ENCODE peak calls at places on chromosomes 3 and 15, in ten cellular contexts. Q is upper lobe of right lung; M is stimulated activated CD4-positive, alpha-beta T cell treated with anti-CD3 and anti-CD28 coated beads, Interleukin-12 subunit alpha, Interleukin-12 subunit beta, amount 100 ng/mL, for 4 hours; X is H4; U is iris pigment epithelial cell; H is NCI-H345; E is T-helper 9 cell; N is activated CD4-positive, alpha-beta memory T cell treated with anti-CD3 and anti-CD28 coated beads, Interleukin-2, amount 10 ng/mL, durations not matched to agents 7 days and 5 days; B is RPMI8226; V is hypothalamus. P is an unnamed sample.

GRCh38 chr3:150355581-150355980 is 52.5 kb upstream of the TSC22D2 start:
- DNase-seq in Q (no peak), M (no peak), X (no peak), U (no peak), H (no peak), E (no peak), N (no peak), B (no peak), V (no peak), P (no peak)

GRCh38 chr3:196431193-196432136 is 762 bp downstream of the UBXN7 start:
- DNase-seq in Q (peak), M (no peak), X (peak), U (peak), H (peak), E (peak), N (peak), B (peak), V (peak), P (peak)

GRCh38 chr3:155500429-155500828 is 206.9 kb upstream of the STRIT1 start:
- DNase-seq in Q (no peak), M (no peak), X (no peak), U (no peak), H (no peak), E (no peak), N (no peak), B (no peak), V (no peak), P (no peak)

GRCh38 chr3:145191543-145191942 is 969.4 kb downstream of the PLOD2 start:
- DNase-seq in Q (no peak), M (no peak), X (no peak), U (peak), H (no peak), E (no peak), N (no peak), B (no peak), V (no peak), P (no peak)

GRCh38 chr3:59451041-59451763 is 401.4 kb upstream of the CFAP20DC start:
- DNase-seq in Q (no peak), M (no peak), X (peak), U (no peak), H (peak), E (peak), N (peak), B (peak), V (no peak), P (peak)

GRCh38 chr15:34802803-34803395 is 7.5 kb upstream of the ACTC1 start:
- DNase-seq in Q (no peak), M (no peak), X (no peak), U (no peak), H (no peak), E (no peak), N (no peak), B (no peak), V (no peak), P (no peak)

GRCh38 chr3:35644461-35644860 is 5.1 kb downstream of the ARPP21 start:
- DNase-seq in Q (no peak), M (no peak), X (no peak), U (no peak), H (no peak), E (no peak), N (no peak), B (no peak), V (no peak), P (no peak)

GRCh38 chr3:160183375-160184076 is 41.7 kb upstream of the C3orf80 start:
- DNase-seq in Q (no peak), M (no peak), X (no peak), U (peak), H (no peak), E (no peak), N (no peak), B (no peak), V (no peak), P (no peak)

GRCh38 chr3:140117111-140117526 is 182.1 kb downstream of the CLSTN2 start:
- DNase-seq in Q (no peak), M (no peak), X (peak), U (no peak), H (no peak), E (no peak), N (no peak), B (no peak), V (no peak), P (peak)

GRCh38 chr15:49815506-49815905 is 194.7 kb downstream of the DTWD1 start:
- DNase-seq in Q (no peak), M (no peak), X (peak), U (no peak), H (no peak), E (no peak), N (no peak), B (no peak), V (no peak), P (peak)

GRCh38 chr15:56587686-56588085 is 122.7 kb upstream of the MNS1 start:
- DNase-seq in Q (no peak), M (no peak), X (peak), U (peak), H (no peak), E (no peak), N (no peak), B (no peak), V (no peak), P (no peak)

GRCh38 chr3:169964176-169964575 is 2.4 kb upstream of the SEC62 start:
- DNase-seq in Q (no peak), M (no peak), X (no peak), U (peak), H (no peak), E (no peak), N (no peak), B (no peak), V (no peak), P (no peak)

GRCh38 chr3:20914260-20914659 is 728.3 kb upstream of the SGO1 start:
- DNase-seq in Q (no peak), M (no peak), X (no peak), U (no peak), H (no peak), E (no peak), N (no peak), B (no peak), V (no peak), P (no peak)

GRCh38 chr3:20380310-20380709 is 194.3 kb upstream of the SGO1 start:
- DNase-seq in Q (no peak), M (no peak), X (no peak), U (no peak), H (no peak), E (no peak), N (no peak), B (no peak), V (no peak), P (no peak)

GRCh38 chr3:14467723-14468620 is 65.6 kb downstream of the SLC6A6 start:
- DNase-seq in Q (no peak), M (peak), X (peak), U (no peak), H (peak), E (peak), N (peak), B (peak), V (peak), P (peak)

GRCh38 chr3:174270841-174271240 is 588.3 kb upstream of the NAALADL2 start:
- DNase-seq in Q (no peak), M (no peak), X (peak), U (peak), H (no peak), E (no peak), N (no peak), B (no peak), V (no peak), P (no peak)

GRCh38 chr3:47007001-47007400 is 27.5 kb downstream of the NBEAL2 start:
- DNase-seq in Q (peak), M (no peak), X (no peak), U (no peak), H (no peak), E (no peak), N (no peak), B (no peak), V (no peak), P (no peak)

GRCh38 chr15:44713006-44713966 is 2.0 kb downstream of the B2M start:
- DNase-seq in Q (no peak), M (no peak), X (no peak), U (peak), H (no peak), E (no peak), N (no peak), B (peak), V (no peak), P (peak)

GRCh38 chr15:66825731-66826130 is 123.7 kb downstream of the SMAD6 start:
- DNase-seq in Q (peak), M (no peak), X (no peak), U (no peak), H (no peak), E (no peak), N (no peak), B (no peak), V (no peak), P (no peak)

GRCh38 chr3:13884851-13885703 is 5.2 kb upstream of the WNT7A start:
- DNase-seq in Q (peak), M (peak), X (no peak), U (no peak), H (peak), E (peak), N (peak), B (peak), V (no peak), P (peak)

GRCh38 chr3:155078959-155079794 is 942 bp upstream of the MME start:
- DNase-seq in Q (no peak), M (no peak), X (peak), U (peak), H (no peak), E (no peak), N (no peak), B (peak), V (no peak), P (no peak)

GRCh38 chr3:194396897-194397756 is 1.9 kb downstream of the GP5 start:
- DNase-seq in Q (peak), M (peak), X (no peak), U (peak), H (no peak), E (no peak), N (peak), B (peak), V (no peak), P (peak)

GRCh38 chr15:34994925-34995324 is 6.8 kb upstream of the ZNF770 start:
- DNase-seq in Q (no peak), M (no peak), X (no peak), U (no peak), H (no peak), E (no peak), N (no peak), B (no peak), V (no peak), P (no peak)

GRCh38 chr15:60004846-60005351 is 788 bp downstream of the FOXB1 start:
- DNase-seq in Q (peak), M (no peak), X (no peak), U (no peak), H (peak), E (peak), N (peak), B (no peak), V (no peak), P (no peak)

GRCh38 chr3:10962481-10963036 is 30.0 kb upstream of the SLC6A1 start:
- DNase-seq in Q (no peak), M (no peak), X (no peak), U (no peak), H (peak), E (no peak), N (no peak), B (peak), V (no peak), P (peak)

GRCh38 chr3:134375542-134376384 is 1.5 kb upstream of the AMOTL2 start:
- DNase-seq in Q (peak), M (no peak), X (no peak), U (no peak), H (no peak), E (no peak), N (no peak), B (no peak), V (no peak), P (no peak)

GRCh38 chr15:71761649-71762048 is 48.7 kb upstream of the NR2E3 start:
- DNase-seq in Q (no peak), M (no peak), X (peak), U (peak), H (no peak), E (no peak), N (no peak), B (no peak), V (no peak), P (peak)

GRCh38 chr15:39416258-39416657 is 164.6 kb upstream of the THBS1 start:
- DNase-seq in Q (no peak), M (no peak), X (no peak), U (no peak), H (no peak), E (no peak), N (no peak), B (no peak), V (no peak), P (no peak)

GRCh38 chr15:75661041-75661778 is 13.5 kb downstream of the SNX33 start:
- DNase-seq in Q (peak), M (no peak), X (peak), U (peak), H (no peak), E (no peak), N (no peak), B (no peak), V (peak), P (peak)

GRCh38 chr3:67462185-67462584 is 192.2 kb downstream of the SUCLG2 start:
- DNase-seq in Q (no peak), M (no peak), X (no peak), U (peak), H (no peak), E (no peak), N (no peak), B (no peak), V (no peak), P (no peak)

GRCh38 chr3:185488465-185488864 is 10.4 kb downstream of the TMEM41A start:
- DNase-seq in Q (peak), M (no peak), X (no peak), U (no peak), H (no peak), E (no peak), N (no peak), B (no peak), V (no peak), P (no peak)

GRCh38 chr3:50503947-50504346 is 513 bp upstream of the CACNA2D2 start:
- DNase-seq in Q (no peak), M (no peak), X (no peak), U (no peak), H (no peak), E (no peak), N (no peak), B (no peak), V (peak), P (no peak)

GRCh38 chr3:17632401-17633100 is 109.9 kb downstream of the TBC1D5 start:
- DNase-seq in Q (no peak), M (no peak), X (peak), U (peak), H (no peak), E (no peak), N (peak), B (no peak), V (no peak), P (no peak)

GRCh38 chr15:56286213-56286612 is 42.5 kb upstream of the RFX7 start:
- DNase-seq in Q (no peak), M (no peak), X (no peak), U (no peak), H (no peak), E (no peak), N (no peak), B (peak), V (no peak), P (no peak)

GRCh38 chr3:50616770-50617095 is 218 bp upstream of the MAPKAPK3 start:
- DNase-seq in Q (peak), M (peak), X (peak), U (peak), H (peak), E (peak), N (peak), B (peak), V (peak), P (peak)